ENCODE peak calls at places on chromosome X, in ten cellular contexts. One of them, this sample, is unnamed.

GRCh38 chrX:129642641-129643040 is 12.1 kb downstream of the APLN start:
- DNase-seq in glutamatergic neuron: no peak
- DNase-seq in ovary: no peak
- DNase-seq in PC-9: no peak
- DNase-seq in activated B cell treated with CpG ODN at 0.5 μM for 24 hours: no peak
- DNase-seq in coronary artery: no peak
- DNase-seq in CD4-positive, alpha-beta T cell: no peak
- DNase-seq in AG04449: no peak
- DNase-seq in fibroblast of mammary gland: peak; percentile 67
- DNase-seq in heart left ventricle: no peak
- DNase-seq in this sample: no peak

GRCh38 chrX:39205467-39205866 is 404.2 kb downstream of the MID1IP1 start:
- DNase-seq in glutamatergic neuron: no peak
- DNase-seq in ovary: no peak
- DNase-seq in PC-9: no peak
- DNase-seq in activated B cell treated with CpG ODN at 0.5 μM for 24 hours: no peak
- DNase-seq in coronary artery: no peak
- DNase-seq in CD4-positive, alpha-beta T cell: no peak
- DNase-seq in AG04449: no peak
- DNase-seq in fibroblast of mammary gland: no peak
- DNase-seq in heart left ventricle: no peak
- DNase-seq in this sample: no peak

GRCh38 chrX:71178908-71179307 is 34.3 kb downstream of the NLGN3 start:
- DNase-seq in glutamatergic neuron: peak; percentile 28
- DNase-seq in ovary: peak; percentile 63
- DNase-seq in PC-9: peak; percentile 26
- DNase-seq in activated B cell treated with CpG ODN at 0.5 μM for 24 hours: no peak
- DNase-seq in coronary artery: no peak
- DNase-seq in CD4-positive, alpha-beta T cell: peak; percentile 25
- DNase-seq in AG04449: no peak
- DNase-seq in fibroblast of mammary gland: peak; percentile 73
- DNase-seq in heart left ventricle: no peak
- DNase-seq in this sample: no peak

GRCh38 chrX:144801786-144802185 is 445.5 kb upstream of the SPANXN1 start:
- DNase-seq in glutamatergic neuron: no peak
- DNase-seq in ovary: no peak
- DNase-seq in PC-9: peak; percentile 64
- DNase-seq in activated B cell treated with CpG ODN at 0.5 μM for 24 hours: no peak
- DNase-seq in coronary artery: no peak
- DNase-seq in CD4-positive, alpha-beta T cell: no peak
- DNase-seq in AG04449: no peak
- DNase-seq in fibroblast of mammary gland: peak; percentile 2
- DNase-seq in heart left ventricle: no peak
- DNase-seq in this sample: no peak

GRCh38 chrX:72201836-72202536 is 20.4 kb downstream of the PIN4 start:
- DNase-seq in glutamatergic neuron: no peak
- DNase-seq in ovary: no peak
- DNase-seq in PC-9: peak; percentile 2
- DNase-seq in activated B cell treated with CpG ODN at 0.5 μM for 24 hours: no peak
- DNase-seq in coronary artery: no peak
- DNase-seq in CD4-positive, alpha-beta T cell: no peak
- DNase-seq in AG04449: peak; percentile 12
- DNase-seq in fibroblast of mammary gland: peak; percentile 80
- DNase-seq in heart left ventricle: no peak
- DNase-seq in this sample: no peak

GRCh38 chrX:22686138-22686541 is 313.6 kb upstream of the DDX53 start:
- DNase-seq in glutamatergic neuron: peak; percentile 11
- DNase-seq in ovary: no peak
- DNase-seq in PC-9: no peak
- DNase-seq in activated B cell treated with CpG ODN at 0.5 μM for 24 hours: no peak
- DNase-seq in coronary artery: no peak
- DNase-seq in CD4-positive, alpha-beta T cell: no peak
- DNase-seq in AG04449: peak; percentile 37
- DNase-seq in fibroblast of mammary gland: peak; percentile 84
- DNase-seq in heart left ventricle: peak; percentile 35
- DNase-seq in this sample: no peak

GRCh38 chrX:57977992-57978391 is 67.7 kb upstream of the ZXDA start:
- DNase-seq in glutamatergic neuron: no peak
- DNase-seq in ovary: no peak
- DNase-seq in PC-9: no peak
- DNase-seq in activated B cell treated with CpG ODN at 0.5 μM for 24 hours: no peak
- DNase-seq in coronary artery: no peak
- DNase-seq in CD4-positive, alpha-beta T cell: no peak
- DNase-seq in AG04449: no peak
- DNase-seq in fibroblast of mammary gland: no peak
- DNase-seq in heart left ventricle: no peak
- DNase-seq in this sample: no peak

GRCh38 chrX:45850775-45851433 is 650.2 kb upstream of the DIPK2B start:
- DNase-seq in glutamatergic neuron: peak; percentile 49
- DNase-seq in ovary: peak; percentile 43
- DNase-seq in PC-9: peak; percentile 8
- DNase-seq in activated B cell treated with CpG ODN at 0.5 μM for 24 hours: peak; percentile 14
- DNase-seq in coronary artery: no peak
- DNase-seq in CD4-positive, alpha-beta T cell: peak; percentile 6
- DNase-seq in AG04449: no peak
- DNase-seq in fibroblast of mammary gland: peak; percentile 25
- DNase-seq in heart left ventricle: peak; percentile 56
- DNase-seq in this sample: no peak

GRCh38 chrX:133594156-133594555 is 178.9 kb upstream of the GPC4 start:
- DNase-seq in glutamatergic neuron: no peak
- DNase-seq in ovary: no peak
- DNase-seq in PC-9: no peak
- DNase-seq in activated B cell treated with CpG ODN at 0.5 μM for 24 hours: no peak
- DNase-seq in coronary artery: no peak
- DNase-seq in CD4-positive, alpha-beta T cell: no peak
- DNase-seq in AG04449: no peak
- DNase-seq in fibroblast of mammary gland: peak; percentile 49
- DNase-seq in heart left ventricle: no peak
- DNase-seq in this sample: no peak

GRCh38 chrX:153463031-153463430 is 7.3 kb downstream of the HAUS7 start:
- DNase-seq in glutamatergic neuron: no peak
- DNase-seq in ovary: no peak
- DNase-seq in PC-9: no peak
- DNase-seq in activated B cell treated with CpG ODN at 0.5 μM for 24 hours: no peak
- DNase-seq in coronary artery: no peak
- DNase-seq in CD4-positive, alpha-beta T cell: no peak
- DNase-seq in AG04449: no peak
- DNase-seq in fibroblast of mammary gland: no peak
- DNase-seq in heart left ventricle: peak; percentile 10
- DNase-seq in this sample: no peak

GRCh38 chrX:119521246-119521645 is 44.0 kb downstream of the STEEP1 start:
- DNase-seq in glutamatergic neuron: no peak
- DNase-seq in ovary: no peak
- DNase-seq in PC-9: no peak
- DNase-seq in activated B cell treated with CpG ODN at 0.5 μM for 24 hours: no peak
- DNase-seq in coronary artery: no peak
- DNase-seq in CD4-positive, alpha-beta T cell: no peak
- DNase-seq in AG04449: no peak
- DNase-seq in fibroblast of mammary gland: no peak
- DNase-seq in heart left ventricle: no peak
- DNase-seq in this sample: no peak

DNA sequence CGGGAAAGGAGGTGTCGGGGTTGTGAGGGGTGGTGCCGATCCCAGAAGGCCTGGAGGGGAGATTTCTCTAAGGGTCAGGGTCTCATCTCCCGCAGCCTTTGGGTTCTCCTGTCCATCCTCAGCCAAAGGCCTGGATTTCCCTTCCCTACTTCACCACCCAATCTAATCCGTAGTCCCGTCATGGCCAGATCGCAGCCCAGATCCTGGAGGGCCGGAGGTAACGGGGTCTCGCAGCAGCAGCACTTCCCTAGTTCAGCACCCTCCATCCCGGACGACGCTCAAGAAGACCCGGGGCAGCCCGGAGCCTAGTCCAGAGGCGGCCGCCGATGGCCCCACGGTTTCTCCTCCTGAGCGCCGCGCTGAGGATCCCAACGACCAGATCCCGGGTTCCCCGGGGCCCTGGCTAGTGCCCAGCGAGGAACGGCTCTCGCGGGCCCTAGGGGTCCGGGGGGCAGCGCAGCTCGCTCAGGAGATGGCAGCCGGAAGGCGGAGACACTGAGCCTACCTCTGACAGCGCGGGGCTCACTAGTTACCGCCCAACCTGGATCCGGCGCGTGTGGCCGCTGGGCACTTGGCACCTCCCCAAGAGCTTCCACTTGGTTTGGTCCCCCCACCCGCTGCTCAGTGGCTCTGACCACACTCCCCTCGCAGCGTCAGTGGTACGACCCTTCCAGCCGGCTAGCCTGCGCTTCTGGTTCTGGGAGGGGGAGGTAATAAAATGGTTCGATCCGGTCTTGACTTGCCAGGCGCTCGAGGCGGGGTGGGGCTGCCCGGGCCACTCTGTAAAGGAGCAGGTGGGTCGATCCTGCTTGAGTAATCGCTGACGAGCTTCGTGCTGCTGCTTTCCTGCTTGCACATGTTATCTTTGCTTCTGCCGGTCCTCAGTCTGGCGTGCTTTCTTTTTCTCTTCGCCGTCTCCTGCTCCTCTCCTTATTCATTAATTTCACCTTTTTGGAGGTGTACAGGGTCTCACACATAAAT is 3.6 kb downstream of the MAGIX start:
- DNase-seq in glutamatergic neuron: peak; percentile 71
- DNase-seq in ovary: peak; percentile 85
- DNase-seq in PC-9: no peak
- DNase-seq in activated B cell treated with CpG ODN at 0.5 μM for 24 hours: peak; percentile 53
- DNase-seq in coronary artery: peak; percentile 86
- DNase-seq in CD4-positive, alpha-beta T cell: peak; percentile 69
- DNase-seq in AG04449: no peak
- DNase-seq in fibroblast of mammary gland: peak; percentile 41
- DNase-seq in heart left ventricle: peak; percentile 87
- DNase-seq in this sample: no peak
- TF ChIP-seq CTCF in glutamatergic neuron: no peak
- TF ChIP-seq CTCF in ovary: peak; percentile 9
- TF ChIP-seq CTCF in PC-9: no peak
- TF ChIP-seq CTCF in activated B cell treated with CpG ODN at 0.5 μM for 24 hours: no peak
- TF ChIP-seq CTCF in coronary artery: no peak
- TF ChIP-seq CTCF in CD4-positive, alpha-beta T cell: peak; percentile 31
- TF ChIP-seq CTCF in AG04449: no peak
- TF ChIP-seq CTCF in fibroblast of mammary gland: no peak
- TF ChIP-seq CTCF in heart left ventricle: no peak
- TF ChIP-seq CTCF in this sample: no peak

GRCh38 chrX:135000516-135000915 is 9.7 kb downstream of the SMIM10 start:
- DNase-seq in glutamatergic neuron: no peak
- DNase-seq in ovary: no peak
- DNase-seq in PC-9: no peak
- DNase-seq in activated B cell treated with CpG ODN at 0.5 μM for 24 hours: no peak
- DNase-seq in coronary artery: no peak
- DNase-seq in CD4-positive, alpha-beta T cell: no peak
- DNase-seq in AG04449: no peak
- DNase-seq in fibroblast of mammary gland: peak; percentile 11
- DNase-seq in heart left ventricle: no peak
- DNase-seq in this sample: no peak

GRCh38 chrX:134998246-134998645 is 7.5 kb downstream of the SMIM10 start:
- DNase-seq in glutamatergic neuron: no peak
- DNase-seq in ovary: no peak
- DNase-seq in PC-9: no peak
- DNase-seq in activated B cell treated with CpG ODN at 0.5 μM for 24 hours: no peak
- DNase-seq in coronary artery: no peak
- DNase-seq in CD4-positive, alpha-beta T cell: no peak
- DNase-seq in AG04449: no peak
- DNase-seq in fibroblast of mammary gland: peak; percentile 5
- DNase-seq in heart left ventricle: no peak
- DNase-seq in this sample: no peak

GRCh38 chrX:135003876-135004623 is 13.3 kb downstream of the SMIM10 start:
- DNase-seq in glutamatergic neuron: peak; percentile 90
- DNase-seq in ovary: peak; percentile 94
- DNase-seq in PC-9: peak; percentile 98
- DNase-seq in activated B cell treated with CpG ODN at 0.5 μM for 24 hours: peak; percentile 75
- DNase-seq in coronary artery: peak; percentile 93
- DNase-seq in CD4-positive, alpha-beta T cell: peak; percentile 85
- DNase-seq in AG04449: peak; percentile 40
- DNase-seq in fibroblast of mammary gland: peak; percentile 83
- DNase-seq in heart left ventricle: peak; percentile 94
- DNase-seq in this sample: peak; percentile 44

DNA sequence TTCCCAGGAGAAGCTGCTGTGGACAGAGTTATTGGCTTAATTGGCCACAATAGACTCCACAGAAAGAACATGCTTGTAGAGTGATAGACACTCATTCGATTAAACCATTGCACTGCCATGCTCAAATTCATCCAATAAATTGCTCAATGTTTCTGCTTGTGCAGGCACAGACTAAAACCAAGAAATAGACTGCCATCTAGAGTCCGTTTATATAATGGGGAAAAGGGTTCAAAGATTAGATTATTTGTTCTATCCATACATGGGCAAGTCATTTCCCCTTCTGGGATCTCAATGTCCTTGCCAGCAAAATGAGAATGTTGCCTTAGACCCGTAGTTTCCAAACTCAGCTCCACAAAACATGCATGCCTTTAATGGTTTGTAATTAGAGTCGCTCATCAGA is 8.7 kb downstream of the SMIM10 start:
- DNase-seq in glutamatergic neuron: no peak
- DNase-seq in ovary: no peak
- DNase-seq in PC-9: no peak
- DNase-seq in activated B cell treated with CpG ODN at 0.5 μM for 24 hours: no peak
- DNase-seq in coronary artery: no peak
- DNase-seq in CD4-positive, alpha-beta T cell: no peak
- DNase-seq in AG04449: no peak
- DNase-seq in fibroblast of mammary gland: peak; percentile 70
- DNase-seq in heart left ventricle: no peak
- DNase-seq in this sample: no peak
- TF ChIP-seq CTCF in glutamatergic neuron: no peak
- TF ChIP-seq CTCF in ovary: no peak
- TF ChIP-seq CTCF in PC-9: peak; percentile 70
- TF ChIP-seq CTCF in activated B cell treated with CpG ODN at 0.5 μM for 24 hours: no peak
- TF ChIP-seq CTCF in coronary artery: no peak
- TF ChIP-seq CTCF in CD4-positive, alpha-beta T cell: no peak
- TF ChIP-seq CTCF in AG04449: no peak
- TF ChIP-seq CTCF in fibroblast of mammary gland: peak; percentile 56
- TF ChIP-seq CTCF in heart left ventricle: peak; percentile 42
- TF ChIP-seq CTCF in this sample: peak; percentile 37

GRCh38 chrX:31376408-31376807 is 304.6 kb upstream of the FTHL17 start:
- DNase-seq in glutamatergic neuron: no peak
- DNase-seq in ovary: no peak
- DNase-seq in PC-9: no peak
- DNase-seq in activated B cell treated with CpG ODN at 0.5 μM for 24 hours: no peak
- DNase-seq in coronary artery: no peak
- DNase-seq in CD4-positive, alpha-beta T cell: no peak
- DNase-seq in AG04449: no peak
- DNase-seq in fibroblast of mammary gland: no peak
- DNase-seq in heart left ventricle: no peak
- DNase-seq in this sample: no peak
- TF ChIP-seq CTCF in glutamatergic neuron: no peak
- TF ChIP-seq CTCF in ovary: no peak
- TF ChIP-seq CTCF in PC-9: no peak
- TF ChIP-seq CTCF in activated B cell treated with CpG ODN at 0.5 μM for 24 hours: no peak
- TF ChIP-seq CTCF in coronary artery: no peak
- TF ChIP-seq CTCF in CD4-positive, alpha-beta T cell: no peak
- TF ChIP-seq CTCF in AG04449: no peak
- TF ChIP-seq CTCF in fibroblast of mammary gland: no peak
- TF ChIP-seq CTCF in heart left ventricle: no peak
- TF ChIP-seq CTCF in this sample: no peak

DNA sequence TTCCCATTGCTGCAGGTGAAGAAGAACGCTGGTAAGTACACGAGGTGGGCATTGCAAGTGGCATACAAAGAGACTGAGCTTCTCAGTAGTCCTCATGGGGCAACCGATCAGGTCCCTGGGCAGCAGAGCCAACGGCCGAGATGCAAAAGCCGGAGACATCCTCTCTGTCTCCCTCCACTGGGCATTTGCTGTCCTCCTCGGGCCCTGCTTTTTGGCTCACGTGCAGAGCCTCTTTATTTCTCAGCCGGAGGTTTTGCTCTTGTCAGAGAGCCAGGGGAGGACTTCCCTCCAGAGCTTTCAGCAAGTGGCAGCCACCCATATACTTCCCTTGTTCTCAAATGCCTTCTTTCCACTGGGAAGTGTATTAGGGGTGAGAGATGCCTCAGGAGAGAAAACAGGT is 18.0 kb downstream of the STARD8 start:
- DNase-seq in glutamatergic neuron: no peak
- DNase-seq in ovary: no peak
- DNase-seq in PC-9: no peak
- DNase-seq in activated B cell treated with CpG ODN at 0.5 μM for 24 hours: no peak
- DNase-seq in coronary artery: no peak
- DNase-seq in CD4-positive, alpha-beta T cell: no peak
- DNase-seq in AG04449: no peak
- DNase-seq in fibroblast of mammary gland: no peak
- DNase-seq in heart left ventricle: no peak
- DNase-seq in this sample: no peak
- TF ChIP-seq CTCF in glutamatergic neuron: no peak
- TF ChIP-seq CTCF in ovary: no peak
- TF ChIP-seq CTCF in PC-9: no peak
- TF ChIP-seq CTCF in activated B cell treated with CpG ODN at 0.5 μM for 24 hours: no peak
- TF ChIP-seq CTCF in coronary artery: no peak
- TF ChIP-seq CTCF in CD4-positive, alpha-beta T cell: no peak
- TF ChIP-seq CTCF in AG04449: peak; percentile 1
- TF ChIP-seq CTCF in fibroblast of mammary gland: no peak
- TF ChIP-seq CTCF in heart left ventricle: no peak
- TF ChIP-seq CTCF in this sample: no peak

This sample was measured in D721Med.